ENCODE peak calls at places on chromosomes 4 and X, in five cellular contexts. M is right lobe of liver, S is suprapubic skin, E is IMR-90, D is lower lobe of right lung. T is an unnamed sample.

GRCh38 chrX:19177710-19178109 is 55.4 kb upstream of the ADGRG2 start:
- DNase-seq in M (no peak), D (no peak), E (no peak), S (no peak), T (no peak)

GRCh38 chrX:133608406-133608805 is 193.1 kb upstream of the GPC4 start:
- DNase-seq in M (no peak), D (no peak), S (no peak), E (peak; percentile 2), T (no peak)

GRCh38 chr4:56626963-56627362 is 54.1 kb downstream of the HOPX start:
- DNase-seq in D (no peak), E (no peak), M (no peak), S (no peak), T (no peak)

GRCh38 chr4:168716411-168717129 is 219.7 kb downstream of the PALLD start:
- DNase-seq in E (no peak), D (no peak), S (no peak), M (no peak), T (no peak)

GRCh38 chr4:113232194-113232593 is 182.7 kb downstream of the ANK2 start:
- DNase-seq in E (peak; percentile 6), M (no peak), S (no peak), D (no peak), T (no peak)

GRCh38 chrX:2495595-2495994 is 5.2 kb downstream of the DHRSX start:
- DNase-seq in M (no peak), E (no peak), S (no peak), D (no peak), T (no peak)

GRCh38 chr4:75490155-75490554 is 24.0 kb downstream of the RCHY1 start:
- DNase-seq in E (peak; percentile 65), M (no peak), D (no peak), S (no peak), T (no peak)

GRCh38 chr4:138677651-138678202 is 337.9 kb upstream of the NOCT start:
- DNase-seq in M (no peak), S (no peak), D (no peak), E (no peak), T (no peak)

GRCh38 chr4:123884922-123885321 is 488.3 kb downstream of the SPRY1 start:
- DNase-seq in M (no peak), D (no peak), E (no peak), S (no peak), T (no peak)

GRCh38 chr4:158131037-158131436 is 41.8 kb downstream of the GASK1B start:
- DNase-seq in D (no peak), M (no peak), S (no peak), E (no peak), T (no peak)

GRCh38 chr4:37666625-37667071 is 19.5 kb downstream of the RELL1 start:
- DNase-seq in M (no peak), S (no peak), E (peak; percentile 95), D (no peak), T (peak; percentile 83)

GRCh38 chr4:138334346-138335016 is 92.3 kb upstream of the SLC7A11 start:
- DNase-seq in S (no peak), M (no peak), D (no peak), E (no peak), T (no peak)

GRCh38 chr4:68850293-68850692 is 34.5 kb downstream of the UGT2B10 start:
- DNase-seq in M (no peak), D (no peak), E (no peak), S (no peak), T (no peak)

GRCh38 chr4:7535094-7535493 is 100.4 kb upstream of the PSAPL1 start:
- DNase-seq in M (no peak), S (no peak), D (no peak), E (no peak), T (no peak)

GRCh38 chr4:128525939-128526630 is 238.5 kb upstream of the PGRMC2 start:
- DNase-seq in S (no peak), E (peak; percentile 78), D (no peak), M (no peak), T (no peak)

GRCh38 chrX:39398215-39398972 is 597.1 kb downstream of the MID1IP1 start:
- DNase-seq in E (no peak), M (no peak), S (no peak), D (peak; percentile 44), T (no peak)

GRCh38 chr4:148926861-148927260 is 484.6 kb upstream of the NR3C2 start:
- DNase-seq in S (no peak), D (no peak), E (peak; percentile 73), M (no peak), T (no peak)

GRCh38 chrX:57595381-57595811 is 3.6 kb downstream of the ZXDB start:
- DNase-seq in S (no peak), E (peak; percentile 85), D (no peak), M (no peak), T (no peak)

GRCh38 chr4:140141196-140141845 is 12.7 kb downstream of the MAML3 start:
- DNase-seq in M (no peak), E (no peak), S (no peak), D (no peak), T (no peak)

GRCh38 chrX:120468825-120469525 is at the start of gene LAMP2:
- DNase-seq in E (peak; percentile 86), S (peak; percentile 93), M (peak; percentile 90), D (peak; percentile 92), T (peak; percentile 78)

GRCh38 chrX:10744011-10744410 is 123.6 kb upstream of the MID1 start:
- DNase-seq in M (no peak), S (no peak), E (no peak), D (no peak), T (no peak)

GRCh38 chr4:145299380-145300076 is 119.1 kb upstream of the OTUD4 start:
- DNase-seq in M (no peak), D (no peak), E (peak; percentile 75), S (no peak), T (peak; percentile 68)

GRCh38 chr4:161664740-161665139 is 499.1 kb downstream of the FSTL5 start:
- DNase-seq in M (no peak), D (no peak), E (no peak), S (no peak), T (no peak)

GRCh38 chr4:150820409-150820808 is 194.7 kb downstream of the LRBA start:
- DNase-seq in D (no peak), E (no peak), S (no peak), M (no peak), T (no peak)

GRCh38 chr4:8607603-8608481 is 15.3 kb downstream of the CPZ start:
- DNase-seq in D (no peak), S (no peak), M (no peak), E (no peak), T (no peak)

GRCh38 chr4:169212981-169213380 is 57.8 kb downstream of the SH3RF1 start:
- DNase-seq in M (no peak), S (no peak), E (no peak), D (no peak), T (no peak)

GRCh38 chrX:123822965-123823364 is 36.9 kb upstream of the XIAP start:
- DNase-seq in D (no peak), S (no peak), E (no peak), M (no peak), T (no peak)

GRCh38 chrX:103687073-103687695 is 685 bp upstream of the MORF4L2 start:
- DNase-seq in E (peak; percentile 76), M (peak; percentile 89), D (peak; percentile 92), S (peak; percentile 93), T (peak; percentile 84)

GRCh38 chr4:127012549-127012948 is 620.2 kb upstream of the INTU start:
- DNase-seq in E (peak; percentile 59), M (no peak), S (no peak), D (no peak), T (no peak)

GRCh38 chrX:22652596-22652995 is 347.2 kb upstream of the DDX53 start:
- DNase-seq in D (no peak), E (peak; percentile 50), M (no peak), S (no peak), T (no peak)

GRCh38 chrX:138748480-138748879 is 37.0 kb upstream of the FGF13 start:
- DNase-seq in E (peak; percentile 6), M (no peak), D (no peak), S (no peak), T (no peak)

GRCh38 chr4:6873291-6873690 is 36.3 kb upstream of the TBC1D14 start:
- DNase-seq in M (no peak), D (no peak), S (no peak), E (no peak), T (no peak)

GRCh38 chrX:41250867-41251266 is 83.1 kb upstream of the DDX3X start:
- DNase-seq in D (no peak), S (no peak), M (no peak), E (no peak), T (no peak)

GRCh38 chrX:85089321-85089840 is 85.7 kb downstream of the APOOL start:
- DNase-seq in M (no peak), D (no peak), E (no peak), S (no peak), T (no peak)

DNA sequence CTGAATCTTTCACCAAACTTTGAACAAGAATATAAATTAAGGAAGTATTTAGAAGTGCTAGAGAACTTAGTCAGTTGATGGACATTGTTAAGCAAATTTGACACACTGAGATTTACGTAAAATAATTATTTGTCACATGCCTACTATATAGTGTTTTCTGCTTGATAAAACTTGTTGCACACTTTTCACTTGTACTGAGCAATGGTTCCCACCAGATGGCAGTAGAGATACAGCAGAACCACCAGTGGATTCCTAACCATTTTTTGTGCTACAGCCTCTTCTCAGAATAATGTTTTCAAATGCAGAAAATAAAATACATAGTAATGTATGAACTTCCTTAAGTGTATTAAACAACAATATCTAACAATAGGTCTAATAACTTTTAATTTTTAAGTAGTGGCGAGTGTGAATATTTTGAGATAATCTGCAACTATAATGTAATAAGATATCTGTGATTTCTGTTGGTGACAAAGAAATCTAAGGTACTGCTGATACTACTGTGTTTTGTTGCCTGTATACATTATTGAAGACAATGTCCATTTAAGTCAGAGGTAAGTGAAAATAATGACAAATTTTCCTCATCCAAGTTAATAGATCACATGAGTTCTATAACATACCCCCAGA is 81.2 kb downstream of the APOOL start:
- DNase-seq in M (no peak), S (no peak), E (peak; percentile 49), D (no peak), T (no peak)
- TF ChIP-seq CTCF in M (peak; percentile 58), S (peak; percentile 54), E (peak; percentile 66), D (peak; percentile 64), T (peak; percentile 67)

GRCh38 chr4:88014506-88014905 is 7.1 kb downstream of the PKD2 start:
- DNase-seq in M (no peak), D (no peak), E (no peak), S (no peak), T (no peak)
- H3K4me1 ChIP-seq in M (no peaks in the 10 kb centered on the region), D (peaks cover 43% of the 10 kb centered on the region), E (peaks cover 22% of the 10 kb centered on the region), S (peaks cover 46% of the 10 kb centered on the region), T (peaks cover 30% of the 10 kb centered on the region)

DNA sequence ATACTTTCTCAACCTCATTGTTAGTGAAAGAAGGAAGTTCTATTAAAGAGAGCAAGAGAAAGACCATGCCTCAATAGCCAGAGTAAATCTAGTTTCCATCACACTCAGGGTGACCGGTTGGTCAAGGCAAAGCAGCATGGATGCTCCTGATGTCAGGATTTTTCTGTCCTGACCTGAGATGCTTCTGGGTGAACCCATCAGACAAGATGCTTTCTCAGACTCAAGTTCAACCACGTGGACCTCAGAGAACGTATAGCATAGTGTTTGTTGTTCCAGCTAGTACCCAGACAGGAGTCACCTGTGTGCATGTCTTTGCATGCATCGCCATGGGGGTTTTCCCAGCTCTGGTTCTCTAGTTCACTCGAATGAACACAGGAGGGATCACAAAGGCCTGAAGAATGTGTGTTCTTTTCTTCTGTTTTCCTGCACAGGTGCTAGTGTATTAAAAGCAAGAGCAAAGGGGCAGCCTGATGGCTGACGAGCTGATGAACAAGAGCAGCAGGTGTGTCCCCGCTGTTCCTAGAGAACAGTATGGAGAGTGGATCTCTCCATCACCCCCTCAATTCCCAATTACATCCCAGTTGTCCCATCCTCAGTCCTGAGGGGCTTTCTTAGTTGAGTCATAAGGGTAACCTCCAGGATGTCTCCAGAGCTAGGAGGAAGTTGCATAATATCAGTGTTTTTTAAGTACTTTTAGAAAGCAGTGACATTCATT is 110.5 kb upstream of the ENPP6 start:
- DNase-seq in S (no peak), E (no peak), M (peak; percentile 25), D (no peak), T (peak; percentile 76)
- H3K27ac ChIP-seq in S (peak overlapping the region; percentile 81), E (no peak overlapping the region), M (no peak overlapping the region), D (no peak overlapping the region), T (peak overlapping the region; percentile 27)

GRCh38 chr4:26084414-26084813 is 170.4 kb downstream of the SMIM20 start:
- DNase-seq in M (no peak), E (no peak), S (no peak), D (no peak), T (no peak)
- TF ChIP-seq CTCF in M (no peak), E (no peak), S (no peak), D (no peak), T (no peak)

T was measured in RWPE2.